ENCODE peak calls at places on chromosomes 2 and 18, in four cellular contexts. One of them, this sample, is unnamed.

GRCh38 chr2:57497489-57498096 is 549.0 kb upstream of the VRK2 start:
- DNase-seq in transverse colon: peak; percentile 22
- DNase-seq in sigmoid colon: no peak
- DNase-seq in A549: peak; percentile 64
- DNase-seq in this sample: peak; percentile 53

GRCh38 chr2:206232287-206233035 is 42.0 kb upstream of the ZDBF2 start:
- DNase-seq in transverse colon: no peak
- DNase-seq in sigmoid colon: no peak
- DNase-seq in A549: no peak
- DNase-seq in this sample: no peak

GRCh38 chr2:210445116-210445707 is 31.3 kb downstream of the LANCL1 start:
- DNase-seq in transverse colon: no peak
- DNase-seq in sigmoid colon: no peak
- DNase-seq in A549: peak; percentile 6
- DNase-seq in this sample: no peak

GRCh38 chr2:11530864-11531451 is 2.9 kb upstream of the GREB1 start:
- DNase-seq in transverse colon: no peak
- DNase-seq in sigmoid colon: no peak
- DNase-seq in A549: no peak
- DNase-seq in this sample: no peak

GRCh38 chr18:61917870-61918269 is 25.1 kb upstream of the RNF152 start:
- DNase-seq in transverse colon: no peak
- DNase-seq in sigmoid colon: no peak
- DNase-seq in A549: no peak
- DNase-seq in this sample: no peak

GRCh38 chr2:28403388-28403956 is 10.8 kb downstream of the FOSL2 start:
- DNase-seq in transverse colon: no peak
- DNase-seq in sigmoid colon: peak; percentile 70
- DNase-seq in A549: no peak
- DNase-seq in this sample: no peak

GRCh38 chr18:23588836-23589560 is 2.7 kb upstream of the NPC1 start:
- DNase-seq in transverse colon: no peak
- DNase-seq in sigmoid colon: no peak
- DNase-seq in A549: no peak
- DNase-seq in this sample: no peak

GRCh38 chr2:120624056-120624737 is 111.5 kb upstream of the GLI2 start:
- DNase-seq in transverse colon: no peak
- DNase-seq in sigmoid colon: peak; percentile 22
- DNase-seq in A549: no peak
- DNase-seq in this sample: no peak

GRCh38 chr2:147297820-147298219 is 547.0 kb upstream of the ACVR2A start:
- DNase-seq in transverse colon: no peak
- DNase-seq in sigmoid colon: no peak
- DNase-seq in A549: no peak
- DNase-seq in this sample: no peak

GRCh38 chr18:35389095-35389618 is 12.0 kb upstream of the ZNF396 start:
- DNase-seq in transverse colon: no peak
- DNase-seq in sigmoid colon: no peak
- DNase-seq in A549: no peak
- DNase-seq in this sample: no peak

GRCh38 chr2:69184224-69184623 is 171.2 kb downstream of the ANTXR1 start:
- DNase-seq in transverse colon: no peak
- DNase-seq in sigmoid colon: no peak
- DNase-seq in A549: no peak
- DNase-seq in this sample: no peak

GRCh38 chr2:147716906-147717305 is 127.9 kb upstream of the ACVR2A start:
- DNase-seq in transverse colon: no peak
- DNase-seq in sigmoid colon: no peak
- DNase-seq in A549: no peak
- DNase-seq in this sample: no peak

GRCh38 chr2:197281421-197281820 is 29.2 kb downstream of the ANKRD44 start:
- DNase-seq in transverse colon: no peak
- DNase-seq in sigmoid colon: no peak
- DNase-seq in A549: no peak
- DNase-seq in this sample: no peak

GRCh38 chr2:158487419-158487818 is 30.7 kb downstream of the PKP4 start:
- DNase-seq in transverse colon: no peak
- DNase-seq in sigmoid colon: no peak
- DNase-seq in A549: no peak
- DNase-seq in this sample: no peak

GRCh38 chr2:216985658-216986141 is 125.8 kb upstream of the TNP1 start:
- DNase-seq in transverse colon: no peak
- DNase-seq in sigmoid colon: no peak
- DNase-seq in A549: no peak
- DNase-seq in this sample: no peak

GRCh38 chr2:69683170-69683971 is 39.8 kb upstream of the AAK1 start:
- DNase-seq in transverse colon: no peak
- DNase-seq in sigmoid colon: no peak
- DNase-seq in A549: peak; percentile 30
- DNase-seq in this sample: no peak

GRCh38 chr2:86301010-86301409 is 36.4 kb downstream of the REEP1 start:
- DNase-seq in transverse colon: no peak
- DNase-seq in sigmoid colon: peak; percentile 79
- DNase-seq in A549: no peak
- DNase-seq in this sample: no peak

GRCh38 chr2:172106128-172106961 is 3.6 kb upstream of the DLX2 start:
- DNase-seq in transverse colon: no peak
- DNase-seq in sigmoid colon: no peak
- DNase-seq in A549: peak; percentile 71
- DNase-seq in this sample: no peak

GRCh38 chr2:34825671-34826070 is 1226.6 kb upstream of the FAM98A start:
- DNase-seq in transverse colon: no peak
- DNase-seq in sigmoid colon: no peak
- DNase-seq in A549: no peak
- DNase-seq in this sample: no peak

GRCh38 chr18:23106575-23106974 is 28.7 kb upstream of the CABLES1 start:
- DNase-seq in transverse colon: peak; percentile 61
- DNase-seq in sigmoid colon: no peak
- DNase-seq in A549: peak; percentile 93
- DNase-seq in this sample: no peak

GRCh38 chr2:3114406-3115185 is 263.0 kb downstream of the EIPR1 start:
- DNase-seq in transverse colon: no peak
- DNase-seq in sigmoid colon: peak; percentile 48
- DNase-seq in A549: no peak
- DNase-seq in this sample: no peak

GRCh38 chr18:45275367-45276113 is 339.7 kb upstream of the SLC14A2 start:
- DNase-seq in transverse colon: no peak
- DNase-seq in sigmoid colon: no peak
- DNase-seq in A549: peak; percentile 11
- DNase-seq in this sample: no peak

GRCh38 chr2:5869871-5870375 is 177.7 kb downstream of the SOX11 start:
- DNase-seq in transverse colon: no peak
- DNase-seq in sigmoid colon: no peak
- DNase-seq in A549: no peak
- DNase-seq in this sample: no peak

GRCh38 chr18:10195529-10195928 is 258.9 kb upstream of the APCDD1 start:
- DNase-seq in transverse colon: no peak
- DNase-seq in sigmoid colon: no peak
- DNase-seq in A549: no peak
- DNase-seq in this sample: no peak

GRCh38 chr18:68608861-68609465 is 105.9 kb downstream of the TMX3 start:
- DNase-seq in transverse colon: no peak
- DNase-seq in sigmoid colon: no peak
- DNase-seq in A549: no peak
- DNase-seq in this sample: no peak

DNA sequence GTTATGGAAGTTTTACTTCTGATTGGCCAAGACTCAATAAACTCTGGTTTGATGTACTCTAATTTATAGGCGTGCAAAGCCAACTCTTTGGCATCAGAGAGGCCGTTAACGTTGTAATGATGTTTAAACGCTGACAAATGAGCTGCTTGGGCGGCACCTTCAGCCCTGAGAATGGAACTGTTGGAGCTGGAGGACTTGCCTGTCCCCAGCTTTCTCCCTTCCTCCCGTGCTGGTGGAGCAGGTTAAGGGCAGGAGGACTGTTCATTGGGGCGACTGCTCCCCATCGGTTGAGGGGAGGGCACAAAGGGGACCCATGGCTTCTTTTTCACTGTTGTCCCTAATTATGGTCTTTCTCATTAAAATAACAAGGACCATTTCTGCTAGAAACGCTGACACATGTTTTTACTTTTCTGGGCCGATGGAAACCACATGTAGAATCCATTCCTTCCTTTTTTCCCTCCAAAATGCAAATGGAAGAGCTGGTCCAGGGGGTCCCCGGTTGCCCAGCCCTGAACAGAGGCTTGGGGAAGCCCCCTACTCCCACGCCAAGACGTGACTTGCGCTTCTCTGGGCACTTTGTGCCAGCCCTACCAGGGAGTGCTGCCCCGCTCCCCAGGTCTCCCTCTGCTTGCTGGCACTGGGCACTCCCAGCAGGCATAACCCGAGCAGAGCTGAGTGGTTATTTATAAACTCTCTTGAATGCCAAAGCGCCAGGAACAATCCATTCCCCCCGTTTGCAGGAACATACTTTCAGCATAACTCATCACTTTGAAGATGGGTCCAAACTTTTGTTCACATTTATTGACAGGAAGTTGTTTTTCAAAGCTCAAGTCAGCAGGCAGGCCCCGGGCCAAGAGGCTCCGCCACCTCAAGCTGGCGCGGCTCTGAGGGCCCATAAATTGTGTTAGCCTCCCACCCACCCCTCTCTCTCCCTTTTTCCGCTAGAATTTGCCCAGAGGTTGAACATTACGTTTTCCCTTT is 170.1 kb downstream of the ASB1 start:
- DNase-seq in transverse colon: peak; percentile 17
- DNase-seq in sigmoid colon: peak; percentile 93
- DNase-seq in A549: peak; percentile 95
- DNase-seq in this sample: no peak
- TF ChIP-seq EP300 in transverse colon: peak; percentile 96
- TF ChIP-seq EP300 in sigmoid colon: peak; percentile 99
- TF ChIP-seq EP300 in A549: peak; percentile 61
- TF ChIP-seq EP300 in this sample: peak; percentile 73

DNA sequence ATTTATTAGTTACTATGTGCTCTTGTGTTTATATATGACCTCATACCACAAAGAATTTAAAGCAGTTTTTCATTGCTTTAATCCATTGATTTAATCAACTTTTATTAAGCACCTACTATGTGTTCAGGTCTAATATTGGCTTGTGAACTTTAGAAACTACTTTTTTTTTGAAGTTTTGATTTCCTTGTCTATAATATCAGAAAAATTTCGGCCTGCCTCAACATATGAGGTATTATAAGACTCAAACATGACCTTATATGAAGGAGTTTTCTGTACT is 117.7 kb downstream of the ZNF521 start:
- DNase-seq in transverse colon: no peak
- DNase-seq in sigmoid colon: no peak
- DNase-seq in A549: no peak
- DNase-seq in this sample: no peak
- H3K4me3 ChIP-seq in transverse colon: no peak overlapping the region
- H3K4me3 ChIP-seq in sigmoid colon: no peak overlapping the region
- H3K4me3 ChIP-seq in A549: no peak overlapping the region
- H3K4me3 ChIP-seq in this sample: no peak overlapping the region

DNA sequence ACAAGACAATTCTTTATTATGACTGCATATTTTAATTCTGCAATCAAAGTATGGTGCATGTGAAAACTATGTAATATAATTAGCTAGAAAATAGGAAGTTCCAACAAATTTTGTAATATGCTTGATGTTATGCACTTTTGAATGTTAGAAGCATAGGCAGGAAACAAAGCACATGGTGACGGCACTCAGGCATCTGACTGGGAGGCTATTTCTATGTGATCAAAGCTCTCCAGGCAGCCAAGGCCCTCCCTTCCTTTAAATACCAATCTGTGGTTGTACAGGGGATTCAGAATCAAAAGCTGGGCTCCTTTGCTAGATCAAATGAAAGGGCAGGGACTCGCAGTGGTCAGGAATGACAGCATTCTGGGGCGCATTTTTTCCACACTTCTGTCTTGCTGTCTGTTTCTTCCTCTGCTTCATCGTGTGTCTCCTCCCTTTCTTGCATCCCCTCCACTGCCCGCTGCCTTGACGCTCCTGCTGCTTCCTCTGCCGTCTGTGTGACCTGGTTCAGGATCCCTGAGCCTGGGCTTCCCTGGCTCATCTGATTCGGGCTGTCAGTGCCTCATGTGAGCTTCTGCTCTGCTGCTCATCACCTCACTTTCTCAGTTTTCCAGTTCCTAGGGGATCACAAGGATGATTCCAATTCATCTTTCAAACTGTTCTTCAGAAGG is 30.8 kb downstream of the TMEM182 start:
- DNase-seq in transverse colon: no peak
- DNase-seq in sigmoid colon: no peak
- DNase-seq in A549: no peak
- DNase-seq in this sample: no peak
- TF ChIP-seq POLR2A in transverse colon: no peak
- TF ChIP-seq POLR2A in sigmoid colon: no peak
- TF ChIP-seq POLR2A in A549: no peak
- TF ChIP-seq POLR2A in this sample: no peak

GRCh38 chr18:57143265-57143664 is 3.6 kb upstream of the BOD1L2 start:
- DNase-seq in transverse colon: no peak
- DNase-seq in sigmoid colon: no peak
- DNase-seq in A549: no peak
- DNase-seq in this sample: no peak

GRCh38 chr18:57142361-57142760 is 4.5 kb upstream of the BOD1L2 start:
- DNase-seq in transverse colon: no peak
- DNase-seq in sigmoid colon: no peak
- DNase-seq in A549: no peak
- DNase-seq in this sample: no peak

GRCh38 chr18:57137847-57138246 is 9.0 kb upstream of the BOD1L2 start:
- DNase-seq in transverse colon: no peak
- DNase-seq in sigmoid colon: no peak
- DNase-seq in A549: no peak
- DNase-seq in this sample: no peak

GRCh38 chr18:57146956-57147636 is at the start of gene BOD1L2:
- DNase-seq in transverse colon: no peak
- DNase-seq in sigmoid colon: no peak
- DNase-seq in A549: no peak
- DNase-seq in this sample: no peak

DNA sequence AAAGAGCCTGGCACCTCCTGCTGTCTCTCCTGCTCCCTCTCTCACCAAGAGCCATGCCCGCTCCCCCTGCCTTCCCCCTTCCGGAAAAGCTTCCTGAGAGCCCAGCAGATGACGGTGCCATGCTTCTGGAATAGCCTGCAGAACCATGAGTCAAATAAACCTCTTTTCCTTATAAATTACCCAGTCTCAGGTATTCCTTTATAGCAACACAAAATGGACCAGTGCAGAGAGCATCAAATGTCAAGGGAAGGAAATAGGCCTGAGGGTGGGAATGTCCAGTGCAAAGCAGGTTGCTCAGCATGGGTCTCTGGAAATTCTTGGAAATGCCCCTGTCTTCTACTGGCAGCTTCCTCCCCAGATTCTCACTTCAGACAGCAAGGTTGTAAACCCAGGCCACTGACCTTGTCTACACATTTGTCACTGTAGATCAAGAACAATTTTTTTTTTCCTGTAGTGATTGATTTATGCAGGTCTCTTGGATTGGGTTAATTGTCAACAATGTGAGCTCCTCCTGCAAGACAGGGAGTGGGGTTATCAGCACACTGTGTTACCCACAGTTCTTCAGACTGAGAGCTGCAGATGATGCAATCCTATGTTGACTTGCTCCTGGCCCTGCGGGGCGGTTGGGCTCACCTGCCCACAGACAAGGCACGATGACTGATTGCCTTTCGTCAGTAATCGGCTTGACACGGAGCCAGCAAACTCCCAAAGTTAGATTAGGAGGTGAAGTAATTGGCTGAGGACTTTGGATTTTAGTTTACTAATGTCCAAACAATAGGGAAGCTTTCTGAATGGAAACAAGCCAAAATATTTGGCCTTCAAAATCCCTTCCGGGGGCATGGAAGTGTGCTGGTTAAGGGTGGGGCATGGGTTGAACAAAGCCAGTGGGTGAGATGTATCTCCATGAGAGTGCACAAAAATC is 5.4 kb upstream of the BOD1L2 start:
- DNase-seq in transverse colon: peak; percentile 85
- DNase-seq in sigmoid colon: no peak
- DNase-seq in A549: no peak
- DNase-seq in this sample: peak; percentile 78
- TF ChIP-seq EP300 in transverse colon: no peak
- TF ChIP-seq EP300 in sigmoid colon: no peak
- TF ChIP-seq EP300 in A549: no peak
- TF ChIP-seq EP300 in this sample: no peak

This sample was measured in stomach.